ENCODE peak calls at places on chromosomes 7 and 10, in six cellular contexts. One of them, this sample, is unnamed.
A peak's percentile ranks its signal among the peaks of the same experiment; 100 is the strongest.

GRCh38 chr7:142506601-142507000 is 242.7 kb upstream of the PRSS1 start:
- DNase-seq in activated naive CD8-positive, alpha-beta T cell treated with anti-CD3 and anti-CD28 coated beads, Interleukin-2, amount 50 U/mL, for 16 hours: no peak
- DNase-seq in midbrain: no peak
- DNase-seq in fibroblast of lung: no peak
- DNase-seq in SJSA1: no peak
- DNase-seq in psoas muscle: no peak
- DNase-seq in this sample: no peak

GRCh38 chr7:140074780-140075179 is 12.0 kb upstream of the PARP12 start:
- DNase-seq in activated naive CD8-positive, alpha-beta T cell treated with anti-CD3 and anti-CD28 coated beads, Interleukin-2, amount 50 U/mL, for 16 hours: no peak
- DNase-seq in midbrain: no peak
- DNase-seq in fibroblast of lung: peak; percentile 54
- DNase-seq in SJSA1: peak; percentile 8
- DNase-seq in psoas muscle: no peak
- DNase-seq in this sample: no peak

GRCh38 chr7:44305564-44306507 is 19.6 kb downstream of the CAMK2B start:
- DNase-seq in activated naive CD8-positive, alpha-beta T cell treated with anti-CD3 and anti-CD28 coated beads, Interleukin-2, amount 50 U/mL, for 16 hours: no peak
- DNase-seq in midbrain: no peak
- DNase-seq in fibroblast of lung: no peak
- DNase-seq in SJSA1: no peak
- DNase-seq in psoas muscle: peak; percentile 24
- DNase-seq in this sample: peak; percentile 26

GRCh38 chr7:101386558-101387199 is 24.0 kb downstream of the COL26A1 start:
- DNase-seq in activated naive CD8-positive, alpha-beta T cell treated with anti-CD3 and anti-CD28 coated beads, Interleukin-2, amount 50 U/mL, for 16 hours: no peak
- DNase-seq in midbrain: no peak
- DNase-seq in fibroblast of lung: peak; percentile 21
- DNase-seq in SJSA1: no peak
- DNase-seq in psoas muscle: peak; percentile 65
- DNase-seq in this sample: no peak

GRCh38 chr7:74288034-74288881 is 949 bp upstream of the CLIP2 start:
- DNase-seq in activated naive CD8-positive, alpha-beta T cell treated with anti-CD3 and anti-CD28 coated beads, Interleukin-2, amount 50 U/mL, for 16 hours: no peak
- DNase-seq in midbrain: peak; percentile 27
- DNase-seq in fibroblast of lung: peak; percentile 16
- DNase-seq in SJSA1: no peak
- DNase-seq in psoas muscle: no peak
- DNase-seq in this sample: no peak

GRCh38 chr7:67341153-67341768 is 344.6 kb downstream of the TYW1 start:
- DNase-seq in activated naive CD8-positive, alpha-beta T cell treated with anti-CD3 and anti-CD28 coated beads, Interleukin-2, amount 50 U/mL, for 16 hours: no peak
- DNase-seq in midbrain: no peak
- DNase-seq in fibroblast of lung: no peak
- DNase-seq in SJSA1: no peak
- DNase-seq in psoas muscle: no peak
- DNase-seq in this sample: no peak

GRCh38 chr10:42937649-42938180 is 139.2 kb upstream of the RET start:
- DNase-seq in activated naive CD8-positive, alpha-beta T cell treated with anti-CD3 and anti-CD28 coated beads, Interleukin-2, amount 50 U/mL, for 16 hours: no peak
- DNase-seq in midbrain: no peak
- DNase-seq in fibroblast of lung: no peak
- DNase-seq in SJSA1: no peak
- DNase-seq in psoas muscle: no peak
- DNase-seq in this sample: no peak

GRCh38 chr10:127227663-127228062 is 31.3 kb upstream of the INSYN2A start:
- DNase-seq in activated naive CD8-positive, alpha-beta T cell treated with anti-CD3 and anti-CD28 coated beads, Interleukin-2, amount 50 U/mL, for 16 hours: no peak
- DNase-seq in midbrain: no peak
- DNase-seq in fibroblast of lung: no peak
- DNase-seq in SJSA1: no peak
- DNase-seq in psoas muscle: no peak
- DNase-seq in this sample: no peak

GRCh38 chr10:97718659-97719142 is 5.2 kb downstream of the MARVELD1 start:
- DNase-seq in activated naive CD8-positive, alpha-beta T cell treated with anti-CD3 and anti-CD28 coated beads, Interleukin-2, amount 50 U/mL, for 16 hours: no peak
- DNase-seq in midbrain: no peak
- DNase-seq in fibroblast of lung: no peak
- DNase-seq in SJSA1: no peak
- DNase-seq in psoas muscle: no peak
- DNase-seq in this sample: no peak

GRCh38 chr10:79270471-79271246 is 76.6 kb upstream of the PPIF start:
- DNase-seq in activated naive CD8-positive, alpha-beta T cell treated with anti-CD3 and anti-CD28 coated beads, Interleukin-2, amount 50 U/mL, for 16 hours: no peak
- DNase-seq in midbrain: peak; percentile 12
- DNase-seq in fibroblast of lung: no peak
- DNase-seq in SJSA1: no peak
- DNase-seq in psoas muscle: peak; percentile 72
- DNase-seq in this sample: peak; percentile 84

GRCh38 chr10:63267414-63268138 is 134.4 kb downstream of the NRBF2 start:
- DNase-seq in activated naive CD8-positive, alpha-beta T cell treated with anti-CD3 and anti-CD28 coated beads, Interleukin-2, amount 50 U/mL, for 16 hours: no peak
- DNase-seq in midbrain: peak; percentile 42
- DNase-seq in fibroblast of lung: peak; percentile 85
- DNase-seq in SJSA1: peak; percentile 83
- DNase-seq in psoas muscle: no peak
- DNase-seq in this sample: no peak

GRCh38 chr10:52488606-52489485 is 174.8 kb downstream of the DKK1 start:
- DNase-seq in activated naive CD8-positive, alpha-beta T cell treated with anti-CD3 and anti-CD28 coated beads, Interleukin-2, amount 50 U/mL, for 16 hours: no peak
- DNase-seq in midbrain: peak; percentile 40
- DNase-seq in fibroblast of lung: peak; percentile 26
- DNase-seq in SJSA1: peak; percentile 62
- DNase-seq in psoas muscle: no peak
- DNase-seq in this sample: no peak

GRCh38 chr10:105189464-105189800 is 548.3 kb downstream of the SORCS3 start:
- DNase-seq in activated naive CD8-positive, alpha-beta T cell treated with anti-CD3 and anti-CD28 coated beads, Interleukin-2, amount 50 U/mL, for 16 hours: no peak
- DNase-seq in midbrain: no peak
- DNase-seq in fibroblast of lung: peak; percentile 84
- DNase-seq in SJSA1: no peak
- DNase-seq in psoas muscle: no peak
- DNase-seq in this sample: no peak

GRCh38 chr10:127762925-127763324 is 25.9 kb downstream of the FOXI2 start:
- DNase-seq in activated naive CD8-positive, alpha-beta T cell treated with anti-CD3 and anti-CD28 coated beads, Interleukin-2, amount 50 U/mL, for 16 hours: no peak
- DNase-seq in midbrain: no peak
- DNase-seq in fibroblast of lung: no peak
- DNase-seq in SJSA1: no peak
- DNase-seq in psoas muscle: no peak
- DNase-seq in this sample: no peak

GRCh38 chr10:50063100-50063499 is 4.7 kb upstream of the WASHC2A start:
- DNase-seq in activated naive CD8-positive, alpha-beta T cell treated with anti-CD3 and anti-CD28 coated beads, Interleukin-2, amount 50 U/mL, for 16 hours: no peak
- DNase-seq in midbrain: no peak
- DNase-seq in fibroblast of lung: peak; percentile 7
- DNase-seq in SJSA1: no peak
- DNase-seq in psoas muscle: no peak
- DNase-seq in this sample: no peak

GRCh38 chr10:86659721-86660438 is 5.5 kb downstream of the OPN4 start:
- DNase-seq in activated naive CD8-positive, alpha-beta T cell treated with anti-CD3 and anti-CD28 coated beads, Interleukin-2, amount 50 U/mL, for 16 hours: no peak
- DNase-seq in midbrain: no peak
- DNase-seq in fibroblast of lung: no peak
- DNase-seq in SJSA1: no peak
- DNase-seq in psoas muscle: peak; percentile 44
- DNase-seq in this sample: peak; percentile 42

GRCh38 chr10:10826125-10826524 is 191.5 kb upstream of the CELF2 start:
- DNase-seq in activated naive CD8-positive, alpha-beta T cell treated with anti-CD3 and anti-CD28 coated beads, Interleukin-2, amount 50 U/mL, for 16 hours: no peak
- DNase-seq in midbrain: no peak
- DNase-seq in fibroblast of lung: peak; percentile 97
- DNase-seq in SJSA1: peak; percentile 22
- DNase-seq in psoas muscle: no peak
- DNase-seq in this sample: no peak

GRCh38 chr7:6248581-6248980 is 23.8 kb downstream of the CYTH3 start:
- DNase-seq in activated naive CD8-positive, alpha-beta T cell treated with anti-CD3 and anti-CD28 coated beads, Interleukin-2, amount 50 U/mL, for 16 hours: no peak
- DNase-seq in midbrain: no peak
- DNase-seq in fibroblast of lung: peak; percentile 86
- DNase-seq in SJSA1: peak; percentile 83
- DNase-seq in psoas muscle: no peak
- DNase-seq in this sample: no peak

GRCh38 chr10:60032723-60033122 is 126.4 kb upstream of the CCDC6 start:
- DNase-seq in activated naive CD8-positive, alpha-beta T cell treated with anti-CD3 and anti-CD28 coated beads, Interleukin-2, amount 50 U/mL, for 16 hours: no peak
- DNase-seq in midbrain: peak; percentile 23
- DNase-seq in fibroblast of lung: peak; percentile 37
- DNase-seq in SJSA1: no peak
- DNase-seq in psoas muscle: peak; percentile 58
- DNase-seq in this sample: no peak

GRCh38 chr10:125035136-125035535 is 93.2 kb downstream of the ZRANB1 start:
- DNase-seq in activated naive CD8-positive, alpha-beta T cell treated with anti-CD3 and anti-CD28 coated beads, Interleukin-2, amount 50 U/mL, for 16 hours: no peak
- DNase-seq in midbrain: no peak
- DNase-seq in fibroblast of lung: peak; percentile 98
- DNase-seq in SJSA1: peak; percentile 97
- DNase-seq in psoas muscle: no peak
- DNase-seq in this sample: no peak

GRCh38 chr7:19552576-19552975 is 156.3 kb downstream of the POLR1F start:
- DNase-seq in activated naive CD8-positive, alpha-beta T cell treated with anti-CD3 and anti-CD28 coated beads, Interleukin-2, amount 50 U/mL, for 16 hours: no peak
- DNase-seq in midbrain: no peak
- DNase-seq in fibroblast of lung: peak; percentile 7
- DNase-seq in SJSA1: no peak
- DNase-seq in psoas muscle: no peak
- DNase-seq in this sample: no peak

GRCh38 chr10:129786216-129786615 is 177.9 kb downstream of the EBF3 start:
- DNase-seq in activated naive CD8-positive, alpha-beta T cell treated with anti-CD3 and anti-CD28 coated beads, Interleukin-2, amount 50 U/mL, for 16 hours: no peak
- DNase-seq in midbrain: no peak
- DNase-seq in fibroblast of lung: no peak
- DNase-seq in SJSA1: no peak
- DNase-seq in psoas muscle: no peak
- DNase-seq in this sample: no peak

This sample was measured in aorta.